ENCODE peak calls at places on chromosomes 12 and 14, in ten cellular contexts. One of them, this sample, is unnamed.

GRCh38 chr14:75439989-75440388 is 12.2 kb downstream of the JDP2 start:
- DNase-seq in stimulated activated CD8-positive, alpha-beta memory T cell treated with anti-CD3 and anti-CD28 coated beads, Interleukin-4, amount 100 ng/mL, for 1 hour: no peak
- DNase-seq in germinal center: peak
- DNase-seq in bronchial epithelial cell: no peak
- DNase-seq in pancreas: no peak
- DNase-seq in activated CD4-positive, CD25-positive, alpha-beta regulatory T cell: no peak
- DNase-seq in nucleus accumbens: no peak
- DNase-seq in kidney glomerular epithelial cell: no peak
- DNase-seq in AG09309: no peak
- DNase-seq in esophagus squamous epithelium: no peak
- DNase-seq in this sample: no peak

GRCh38 chr12:87796961-87797516 is 232.2 kb downstream of the C12orf50 start:
- DNase-seq in bronchial epithelial cell: no peak
- DNase-seq in nucleus accumbens: no peak
- DNase-seq in activated CD4-positive, CD25-positive, alpha-beta regulatory T cell: no peak
- DNase-seq in esophagus squamous epithelium: no peak
- DNase-seq in AG09309: no peak
- DNase-seq in stimulated activated CD8-positive, alpha-beta memory T cell treated with anti-CD3 and anti-CD28 coated beads, Interleukin-4, amount 100 ng/mL, for 1 hour: no peak
- DNase-seq in pancreas: no peak
- DNase-seq in kidney glomerular epithelial cell: peak
- DNase-seq in germinal center: no peak
- DNase-seq in this sample: no peak

GRCh38 chr14:96424104-96424989 is 32.4 kb downstream of the AK7 start:
- DNase-seq in germinal center: peak
- DNase-seq in pancreas: no peak
- DNase-seq in esophagus squamous epithelium: no peak
- DNase-seq in kidney glomerular epithelial cell: peak
- DNase-seq in stimulated activated CD8-positive, alpha-beta memory T cell treated with anti-CD3 and anti-CD28 coated beads, Interleukin-4, amount 100 ng/mL, for 1 hour: no peak
- DNase-seq in nucleus accumbens: no peak
- DNase-seq in activated CD4-positive, CD25-positive, alpha-beta regulatory T cell: no peak
- DNase-seq in AG09309: peak
- DNase-seq in bronchial epithelial cell: peak
- DNase-seq in this sample: peak

GRCh38 chr12:112862570-112863137 is 44.1 kb upstream of the OAS1 start:
- DNase-seq in germinal center: no peak
- DNase-seq in esophagus squamous epithelium: no peak
- DNase-seq in activated CD4-positive, CD25-positive, alpha-beta regulatory T cell: no peak
- DNase-seq in stimulated activated CD8-positive, alpha-beta memory T cell treated with anti-CD3 and anti-CD28 coated beads, Interleukin-4, amount 100 ng/mL, for 1 hour: no peak
- DNase-seq in bronchial epithelial cell: no peak
- DNase-seq in AG09309: no peak
- DNase-seq in nucleus accumbens: no peak
- DNase-seq in kidney glomerular epithelial cell: no peak
- DNase-seq in pancreas: no peak
- DNase-seq in this sample: no peak

GRCh38 chr12:132886529-132887477 is 602 bp downstream of the CHFR start:
- DNase-seq in kidney glomerular epithelial cell: no peak
- DNase-seq in germinal center: peak
- DNase-seq in nucleus accumbens: peak
- DNase-seq in stimulated activated CD8-positive, alpha-beta memory T cell treated with anti-CD3 and anti-CD28 coated beads, Interleukin-4, amount 100 ng/mL, for 1 hour: no peak
- DNase-seq in AG09309: no peak
- DNase-seq in pancreas: no peak
- DNase-seq in esophagus squamous epithelium: no peak
- DNase-seq in bronchial epithelial cell: peak
- DNase-seq in activated CD4-positive, CD25-positive, alpha-beta regulatory T cell: no peak
- DNase-seq in this sample: no peak

GRCh38 chr12:6423267-6424007 is 21.3 kb upstream of the CD27 start:
- DNase-seq in activated CD4-positive, CD25-positive, alpha-beta regulatory T cell: peak
- DNase-seq in AG09309: peak
- DNase-seq in pancreas: peak
- DNase-seq in nucleus accumbens: no peak
- DNase-seq in stimulated activated CD8-positive, alpha-beta memory T cell treated with anti-CD3 and anti-CD28 coated beads, Interleukin-4, amount 100 ng/mL, for 1 hour: peak
- DNase-seq in esophagus squamous epithelium: no peak
- DNase-seq in germinal center: peak
- DNase-seq in bronchial epithelial cell: peak
- DNase-seq in kidney glomerular epithelial cell: peak
- DNase-seq in this sample: peak

GRCh38 chr14:60651051-60651935 is 2.0 kb upstream of the SIX1 start:
- DNase-seq in AG09309: no peak
- DNase-seq in kidney glomerular epithelial cell: no peak
- DNase-seq in esophagus squamous epithelium: no peak
- DNase-seq in bronchial epithelial cell: no peak
- DNase-seq in stimulated activated CD8-positive, alpha-beta memory T cell treated with anti-CD3 and anti-CD28 coated beads, Interleukin-4, amount 100 ng/mL, for 1 hour: no peak
- DNase-seq in activated CD4-positive, CD25-positive, alpha-beta regulatory T cell: no peak
- DNase-seq in nucleus accumbens: no peak
- DNase-seq in pancreas: no peak
- DNase-seq in germinal center: no peak
- DNase-seq in this sample: no peak

GRCh38 chr12:32868885-32869284 is 27.7 kb downstream of the PKP2 start:
- DNase-seq in AG09309: no peak
- DNase-seq in germinal center: no peak
- DNase-seq in stimulated activated CD8-positive, alpha-beta memory T cell treated with anti-CD3 and anti-CD28 coated beads, Interleukin-4, amount 100 ng/mL, for 1 hour: no peak
- DNase-seq in activated CD4-positive, CD25-positive, alpha-beta regulatory T cell: no peak
- DNase-seq in pancreas: no peak
- DNase-seq in esophagus squamous epithelium: no peak
- DNase-seq in kidney glomerular epithelial cell: no peak
- DNase-seq in nucleus accumbens: no peak
- DNase-seq in bronchial epithelial cell: no peak
- DNase-seq in this sample: no peak

GRCh38 chr14:58560208-58560607 is 77.6 kb upstream of the DACT1 start:
- DNase-seq in pancreas: no peak
- DNase-seq in stimulated activated CD8-positive, alpha-beta memory T cell treated with anti-CD3 and anti-CD28 coated beads, Interleukin-4, amount 100 ng/mL, for 1 hour: no peak
- DNase-seq in esophagus squamous epithelium: no peak
- DNase-seq in AG09309: no peak
- DNase-seq in nucleus accumbens: no peak
- DNase-seq in activated CD4-positive, CD25-positive, alpha-beta regulatory T cell: no peak
- DNase-seq in kidney glomerular epithelial cell: peak
- DNase-seq in bronchial epithelial cell: peak
- DNase-seq in germinal center: no peak
- DNase-seq in this sample: no peak

GRCh38 chr14:92122761-92123160 is 992 bp downstream of the CPSF2 start:
- DNase-seq in activated CD4-positive, CD25-positive, alpha-beta regulatory T cell: no peak
- DNase-seq in nucleus accumbens: no peak
- DNase-seq in pancreas: no peak
- DNase-seq in stimulated activated CD8-positive, alpha-beta memory T cell treated with anti-CD3 and anti-CD28 coated beads, Interleukin-4, amount 100 ng/mL, for 1 hour: no peak
- DNase-seq in kidney glomerular epithelial cell: no peak
- DNase-seq in bronchial epithelial cell: no peak
- DNase-seq in esophagus squamous epithelium: no peak
- DNase-seq in AG09309: no peak
- DNase-seq in germinal center: no peak
- DNase-seq in this sample: no peak

GRCh38 chr12:11719678-11720099 is 70.2 kb downstream of the ETV6 start:
- DNase-seq in bronchial epithelial cell: peak
- DNase-seq in germinal center: no peak
- DNase-seq in activated CD4-positive, CD25-positive, alpha-beta regulatory T cell: no peak
- DNase-seq in kidney glomerular epithelial cell: peak
- DNase-seq in AG09309: no peak
- DNase-seq in stimulated activated CD8-positive, alpha-beta memory T cell treated with anti-CD3 and anti-CD28 coated beads, Interleukin-4, amount 100 ng/mL, for 1 hour: no peak
- DNase-seq in pancreas: no peak
- DNase-seq in nucleus accumbens: no peak
- DNase-seq in esophagus squamous epithelium: no peak
- DNase-seq in this sample: no peak

GRCh38 chr12:65765436-65765813 is 58.9 kb upstream of the HMGA2 start:
- DNase-seq in nucleus accumbens: no peak
- DNase-seq in germinal center: no peak
- DNase-seq in pancreas: no peak
- DNase-seq in AG09309: no peak
- DNase-seq in kidney glomerular epithelial cell: peak
- DNase-seq in stimulated activated CD8-positive, alpha-beta memory T cell treated with anti-CD3 and anti-CD28 coated beads, Interleukin-4, amount 100 ng/mL, for 1 hour: no peak
- DNase-seq in bronchial epithelial cell: peak
- DNase-seq in esophagus squamous epithelium: no peak
- DNase-seq in activated CD4-positive, CD25-positive, alpha-beta regulatory T cell: no peak
- DNase-seq in this sample: no peak

GRCh38 chr14:83473416-83473815 is 1939.8 kb upstream of the SEL1L start:
- DNase-seq in germinal center: no peak
- DNase-seq in nucleus accumbens: no peak
- DNase-seq in kidney glomerular epithelial cell: no peak
- DNase-seq in stimulated activated CD8-positive, alpha-beta memory T cell treated with anti-CD3 and anti-CD28 coated beads, Interleukin-4, amount 100 ng/mL, for 1 hour: no peak
- DNase-seq in esophagus squamous epithelium: no peak
- DNase-seq in AG09309: no peak
- DNase-seq in pancreas: no peak
- DNase-seq in bronchial epithelial cell: no peak
- DNase-seq in activated CD4-positive, CD25-positive, alpha-beta regulatory T cell: no peak
- DNase-seq in this sample: no peak

GRCh38 chr14:54338696-54339317 is 58.0 kb upstream of the CDKN3 start:
- DNase-seq in activated CD4-positive, CD25-positive, alpha-beta regulatory T cell: no peak
- DNase-seq in nucleus accumbens: no peak
- DNase-seq in pancreas: no peak
- DNase-seq in bronchial epithelial cell: peak
- DNase-seq in stimulated activated CD8-positive, alpha-beta memory T cell treated with anti-CD3 and anti-CD28 coated beads, Interleukin-4, amount 100 ng/mL, for 1 hour: no peak
- DNase-seq in germinal center: no peak
- DNase-seq in AG09309: peak
- DNase-seq in esophagus squamous epithelium: no peak
- DNase-seq in kidney glomerular epithelial cell: peak
- DNase-seq in this sample: no peak

GRCh38 chr14:23323838-23324454 is 2.7 kb downstream of the PABPN1 start:
- DNase-seq in AG09309: no peak
- DNase-seq in germinal center: no peak
- DNase-seq in bronchial epithelial cell: no peak
- DNase-seq in nucleus accumbens: no peak
- DNase-seq in pancreas: no peak
- DNase-seq in stimulated activated CD8-positive, alpha-beta memory T cell treated with anti-CD3 and anti-CD28 coated beads, Interleukin-4, amount 100 ng/mL, for 1 hour: no peak
- DNase-seq in kidney glomerular epithelial cell: no peak
- DNase-seq in esophagus squamous epithelium: no peak
- DNase-seq in activated CD4-positive, CD25-positive, alpha-beta regulatory T cell: no peak
- DNase-seq in this sample: no peak

GRCh38 chr14:43914041-43914693 is 592.9 kb downstream of the FSCB start:
- DNase-seq in kidney glomerular epithelial cell: no peak
- DNase-seq in bronchial epithelial cell: no peak
- DNase-seq in AG09309: no peak
- DNase-seq in pancreas: no peak
- DNase-seq in nucleus accumbens: no peak
- DNase-seq in activated CD4-positive, CD25-positive, alpha-beta regulatory T cell: no peak
- DNase-seq in esophagus squamous epithelium: no peak
- DNase-seq in germinal center: no peak
- DNase-seq in stimulated activated CD8-positive, alpha-beta memory T cell treated with anti-CD3 and anti-CD28 coated beads, Interleukin-4, amount 100 ng/mL, for 1 hour: no peak
- DNase-seq in this sample: no peak

GRCh38 chr12:122139941-122140340 is 34.1 kb downstream of the IL31 start:
- DNase-seq in esophagus squamous epithelium: no peak
- DNase-seq in kidney glomerular epithelial cell: no peak
- DNase-seq in bronchial epithelial cell: no peak
- DNase-seq in activated CD4-positive, CD25-positive, alpha-beta regulatory T cell: no peak
- DNase-seq in stimulated activated CD8-positive, alpha-beta memory T cell treated with anti-CD3 and anti-CD28 coated beads, Interleukin-4, amount 100 ng/mL, for 1 hour: no peak
- DNase-seq in nucleus accumbens: no peak
- DNase-seq in AG09309: no peak
- DNase-seq in pancreas: no peak
- DNase-seq in germinal center: no peak
- DNase-seq in this sample: no peak

GRCh38 chr12:46671102-46671501 is 154.7 kb downstream of the SLC38A4 start:
- DNase-seq in germinal center: no peak
- DNase-seq in stimulated activated CD8-positive, alpha-beta memory T cell treated with anti-CD3 and anti-CD28 coated beads, Interleukin-4, amount 100 ng/mL, for 1 hour: no peak
- DNase-seq in kidney glomerular epithelial cell: no peak
- DNase-seq in activated CD4-positive, CD25-positive, alpha-beta regulatory T cell: no peak
- DNase-seq in bronchial epithelial cell: no peak
- DNase-seq in nucleus accumbens: no peak
- DNase-seq in esophagus squamous epithelium: no peak
- DNase-seq in pancreas: no peak
- DNase-seq in AG09309: no peak
- DNase-seq in this sample: no peak

GRCh38 chr14:63666326-63666725 is 24.7 kb upstream of the WDR89 start:
- DNase-seq in stimulated activated CD8-positive, alpha-beta memory T cell treated with anti-CD3 and anti-CD28 coated beads, Interleukin-4, amount 100 ng/mL, for 1 hour: no peak
- DNase-seq in germinal center: no peak
- DNase-seq in activated CD4-positive, CD25-positive, alpha-beta regulatory T cell: no peak
- DNase-seq in kidney glomerular epithelial cell: no peak
- DNase-seq in pancreas: no peak
- DNase-seq in nucleus accumbens: no peak
- DNase-seq in AG09309: no peak
- DNase-seq in esophagus squamous epithelium: no peak
- DNase-seq in bronchial epithelial cell: no peak
- DNase-seq in this sample: no peak

GRCh38 chr12:22231836-22232235 is 102.7 kb downstream of the ST8SIA1 start:
- DNase-seq in germinal center: no peak
- DNase-seq in stimulated activated CD8-positive, alpha-beta memory T cell treated with anti-CD3 and anti-CD28 coated beads, Interleukin-4, amount 100 ng/mL, for 1 hour: no peak
- DNase-seq in bronchial epithelial cell: no peak
- DNase-seq in esophagus squamous epithelium: no peak
- DNase-seq in pancreas: no peak
- DNase-seq in AG09309: no peak
- DNase-seq in kidney glomerular epithelial cell: no peak
- DNase-seq in activated CD4-positive, CD25-positive, alpha-beta regulatory T cell: no peak
- DNase-seq in nucleus accumbens: no peak
- DNase-seq in this sample: no peak

GRCh38 chr12:105840384-105840783 is 298.4 kb downstream of the NUAK1 start:
- DNase-seq in nucleus accumbens: no peak
- DNase-seq in activated CD4-positive, CD25-positive, alpha-beta regulatory T cell: no peak
- DNase-seq in pancreas: no peak
- DNase-seq in germinal center: no peak
- DNase-seq in AG09309: no peak
- DNase-seq in esophagus squamous epithelium: no peak
- DNase-seq in kidney glomerular epithelial cell: no peak
- DNase-seq in bronchial epithelial cell: no peak
- DNase-seq in stimulated activated CD8-positive, alpha-beta memory T cell treated with anti-CD3 and anti-CD28 coated beads, Interleukin-4, amount 100 ng/mL, for 1 hour: no peak
- DNase-seq in this sample: no peak

GRCh38 chr12:53785161-53785560 is 33.4 kb upstream of the CISTR start:
- DNase-seq in stimulated activated CD8-positive, alpha-beta memory T cell treated with anti-CD3 and anti-CD28 coated beads, Interleukin-4, amount 100 ng/mL, for 1 hour: no peak
- DNase-seq in AG09309: no peak
- DNase-seq in bronchial epithelial cell: no peak
- DNase-seq in kidney glomerular epithelial cell: no peak
- DNase-seq in nucleus accumbens: no peak
- DNase-seq in pancreas: no peak
- DNase-seq in esophagus squamous epithelium: no peak
- DNase-seq in germinal center: no peak
- DNase-seq in activated CD4-positive, CD25-positive, alpha-beta regulatory T cell: no peak
- DNase-seq in this sample: no peak

GRCh38 chr14:33404054-33404453 is 465.4 kb downstream of the NPAS3 start:
- DNase-seq in bronchial epithelial cell: peak
- DNase-seq in kidney glomerular epithelial cell: peak
- DNase-seq in germinal center: no peak
- DNase-seq in activated CD4-positive, CD25-positive, alpha-beta regulatory T cell: no peak
- DNase-seq in esophagus squamous epithelium: no peak
- DNase-seq in nucleus accumbens: no peak
- DNase-seq in stimulated activated CD8-positive, alpha-beta memory T cell treated with anti-CD3 and anti-CD28 coated beads, Interleukin-4, amount 100 ng/mL, for 1 hour: no peak
- DNase-seq in AG09309: peak
- DNase-seq in pancreas: no peak
- DNase-seq in this sample: no peak

GRCh38 chr12:25384038-25384953 is 133.6 kb upstream of the KRAS start:
- DNase-seq in activated CD4-positive, CD25-positive, alpha-beta regulatory T cell: no peak
- DNase-seq in bronchial epithelial cell: no peak
- DNase-seq in pancreas: no peak
- DNase-seq in esophagus squamous epithelium: no peak
- DNase-seq in AG09309: no peak
- DNase-seq in nucleus accumbens: no peak
- DNase-seq in kidney glomerular epithelial cell: no peak
- DNase-seq in germinal center: no peak
- DNase-seq in stimulated activated CD8-positive, alpha-beta memory T cell treated with anti-CD3 and anti-CD28 coated beads, Interleukin-4, amount 100 ng/mL, for 1 hour: no peak
- DNase-seq in this sample: no peak

GRCh38 chr12:52414936-52415335 is 8.8 kb upstream of the KRT82 start:
- DNase-seq in pancreas: no peak
- DNase-seq in nucleus accumbens: no peak
- DNase-seq in esophagus squamous epithelium: no peak
- DNase-seq in stimulated activated CD8-positive, alpha-beta memory T cell treated with anti-CD3 and anti-CD28 coated beads, Interleukin-4, amount 100 ng/mL, for 1 hour: no peak
- DNase-seq in kidney glomerular epithelial cell: no peak
- DNase-seq in germinal center: no peak
- DNase-seq in AG09309: no peak
- DNase-seq in bronchial epithelial cell: no peak
- DNase-seq in activated CD4-positive, CD25-positive, alpha-beta regulatory T cell: no peak
- DNase-seq in this sample: no peak

GRCh38 chr14:30883508-30884294 is 9.3 kb downstream of the COCH start:
- DNase-seq in AG09309: no peak
- DNase-seq in bronchial epithelial cell: no peak
- DNase-seq in stimulated activated CD8-positive, alpha-beta memory T cell treated with anti-CD3 and anti-CD28 coated beads, Interleukin-4, amount 100 ng/mL, for 1 hour: no peak
- DNase-seq in kidney glomerular epithelial cell: no peak
- DNase-seq in pancreas: no peak
- DNase-seq in activated CD4-positive, CD25-positive, alpha-beta regulatory T cell: no peak
- DNase-seq in esophagus squamous epithelium: no peak
- DNase-seq in nucleus accumbens: no peak
- DNase-seq in germinal center: no peak
- DNase-seq in this sample: no peak

GRCh38 chr12:124556896-124557501 is 10.4 kb downstream of the NCOR2 start:
- DNase-seq in pancreas: no peak
- DNase-seq in nucleus accumbens: no peak
- DNase-seq in stimulated activated CD8-positive, alpha-beta memory T cell treated with anti-CD3 and anti-CD28 coated beads, Interleukin-4, amount 100 ng/mL, for 1 hour: no peak
- DNase-seq in esophagus squamous epithelium: no peak
- DNase-seq in bronchial epithelial cell: no peak
- DNase-seq in activated CD4-positive, CD25-positive, alpha-beta regulatory T cell: no peak
- DNase-seq in germinal center: no peak
- DNase-seq in AG09309: no peak
- DNase-seq in kidney glomerular epithelial cell: no peak
- DNase-seq in this sample: no peak

GRCh38 chr12:4648099-4648498 is 752 bp downstream of the AKAP3 start:
- DNase-seq in AG09309: no peak
- DNase-seq in germinal center: peak
- DNase-seq in kidney glomerular epithelial cell: no peak
- DNase-seq in activated CD4-positive, CD25-positive, alpha-beta regulatory T cell: no peak
- DNase-seq in bronchial epithelial cell: peak
- DNase-seq in pancreas: no peak
- DNase-seq in esophagus squamous epithelium: no peak
- DNase-seq in nucleus accumbens: no peak
- DNase-seq in stimulated activated CD8-positive, alpha-beta memory T cell treated with anti-CD3 and anti-CD28 coated beads, Interleukin-4, amount 100 ng/mL, for 1 hour: no peak
- DNase-seq in this sample: no peak

This sample was measured in activated naive CD4-positive, alpha-beta T cell treated with anti-CD3 and anti-CD28 coated beads, Interleukin-2, amount 50 U/mL, for 72 hours.